ENCODE peak calls at places on chromosomes 7 and 10, in seven cellular contexts. Z is thoracic aorta; M is pancreas; C is IMR-90; P is CD4-positive, alpha-beta T cell; A is NB4; V is brain microvascular endothelial cell. S is an unnamed sample.

GRCh38 chr7:107661865-107662379 is 1.3 kb downstream of the SLC26A4 start:
- DNase-seq in Z (no peak), M (no peak), C (no peak), P (no peak), A (no peak), V (no peak), S (no peak)

GRCh38 chr10:124918906-124919305 is 23.0 kb upstream of the ZRANB1 start:
- DNase-seq in Z (no peak), M (no peak), C (peak), P (no peak), A (no peak), V (no peak), S (no peak)

GRCh38 chr7:70727861-70728260 is 404.1 kb upstream of the GALNT17 start:
- DNase-seq in Z (no peak), M (no peak), C (no peak), P (no peak), A (no peak), V (no peak), S (no peak)

GRCh38 chr7:139548302-139549028 is 25.0 kb downstream of the CLEC2L start:
- DNase-seq in Z (no peak), M (no peak), C (no peak), P (no peak), A (no peak), V (no peak), S (no peak)

GRCh38 chr7:139526578-139527544 is 3.4 kb downstream of the CLEC2L start:
- DNase-seq in Z (no peak), M (no peak), C (peak), P (no peak), A (no peak), V (peak), S (no peak)

GRCh38 chr10:15703944-15704580 is 15.7 kb downstream of the ITGA8 start:
- DNase-seq in Z (no peak), M (no peak), C (no peak), P (no peak), A (no peak), V (no peak), S (no peak)

GRCh38 chr7:158991824-158992621 is 135.7 kb downstream of the DYNC2I1 start:
- DNase-seq in Z (no peak), M (no peak), C (no peak), P (peak), A (no peak), V (no peak), S (no peak)

GRCh38 chr10:25758041-25758457 is 176.0 kb upstream of the MYO3A start:
- DNase-seq in Z (no peak), M (no peak), C (no peak), P (no peak), A (peak), V (peak), S (no peak)

GRCh38 chr7:41975854-41976253 is 261.2 kb downstream of the GLI3 start:
- DNase-seq in Z (no peak), M (no peak), C (no peak), P (no peak), A (no peak), V (no peak), S (no peak)

GRCh38 chr10:89428873-89429272 is 14.5 kb downstream of the IFIT5 start:
- DNase-seq in Z (no peak), M (no peak), C (no peak), P (no peak), A (no peak), V (no peak), S (no peak)

GRCh38 chr7:29443552-29443951 is 120.1 kb upstream of the PRR15 start:
- DNase-seq in Z (no peak), M (no peak), C (no peak), P (no peak), A (no peak), V (no peak), S (no peak)

GRCh38 chr7:151736403-151736909 is 140.5 kb downstream of the PRKAG2 start:
- DNase-seq in Z (peak), M (no peak), C (peak), P (no peak), A (no peak), V (peak), S (no peak)
- TF ChIP-seq CTCF in Z (no peak), M (no peak), C (peak), P (no peak), A (no peak), V (peak), S (no peak)

GRCh38 chr7:31734456-31734855 is 47.4 kb downstream of the PPP1R17 start:
- DNase-seq in Z (no peak), M (no peak), C (peak), P (no peak), A (no peak), V (no peak), S (no peak)

GRCh38 chr7:31724696-31725095 is 37.7 kb downstream of the PPP1R17 start:
- DNase-seq in Z (no peak), M (no peak), C (no peak), P (no peak), A (no peak), V (no peak), S (no peak)

GRCh38 chr7:31729195-31729804 is 42.3 kb downstream of the PPP1R17 start:
- DNase-seq in Z (no peak), M (no peak), C (no peak), P (no peak), A (no peak), V (no peak), S (no peak)
- TF ChIP-seq CTCF in Z (no peak), M (no peak), C (no peak), P (no peak), A (peak), V (peak), S (no peak)

DNA sequence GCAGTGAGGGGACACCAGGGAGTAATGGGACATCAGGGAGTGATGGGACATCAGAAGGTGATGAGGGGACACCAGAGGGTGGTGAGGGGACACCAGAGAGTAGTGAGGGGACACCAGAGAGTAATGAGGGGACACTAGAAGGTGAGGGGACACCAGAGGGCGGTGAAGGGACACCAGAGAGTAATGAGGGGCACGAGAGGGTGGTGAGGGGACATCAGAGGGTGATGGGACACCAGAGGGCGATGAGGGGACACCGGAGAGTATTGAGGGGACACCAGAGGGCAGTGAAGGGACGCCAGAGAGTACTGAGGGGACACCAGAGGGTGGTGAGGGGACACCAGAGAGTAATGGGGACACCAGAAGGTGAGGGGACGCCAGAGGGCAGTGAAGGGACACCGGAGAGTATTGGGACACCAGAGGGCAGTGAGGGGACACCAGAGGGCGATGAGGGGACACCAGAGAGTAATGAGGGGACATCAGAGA is 10.5 kb downstream of the NACAD start:
- DNase-seq in Z (no peak), M (no peak), C (no peak), P (peak), A (no peak), V (no peak), S (no peak)
- TF ChIP-seq CTCF in Z (no peak), M (no peak), C (no peak), P (no peak), A (no peak), V (no peak), S (no peak)

DNA sequence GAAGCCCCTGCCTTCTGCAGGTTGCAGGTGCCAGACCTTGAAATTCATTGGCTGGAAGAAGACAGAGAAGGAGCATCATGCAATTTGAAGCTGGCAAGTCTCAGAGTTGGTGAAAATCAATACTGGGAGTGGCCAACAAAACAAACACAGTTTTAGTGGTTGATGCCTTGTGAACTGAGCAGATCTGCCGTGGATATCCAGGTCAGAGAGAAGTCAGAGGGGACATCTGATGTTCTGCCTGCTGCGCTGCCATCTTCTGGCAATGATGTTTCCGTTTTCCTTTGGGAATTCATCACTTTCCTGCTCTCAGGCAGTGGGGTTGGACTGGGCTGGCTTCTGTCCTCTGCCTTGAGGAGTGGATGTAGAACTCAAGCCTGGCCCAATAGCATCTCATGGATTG is 132.0 kb downstream of the RPS24 start:
- DNase-seq in Z (no peak), M (no peak), C (no peak), P (no peak), A (no peak), V (no peak), S (no peak)
- TF ChIP-seq CTCF in Z (no peak), M (no peak), C (peak), P (no peak), A (no peak), V (peak), S (no peak)

GRCh38 chr10:75020168-75020567 is 91.3 kb upstream of the SAMD8 start:
- DNase-seq in Z (no peak), M (no peak), C (no peak), P (no peak), A (no peak), V (no peak), S (no peak)

GRCh38 chr10:75018873-75019272 is 92.6 kb upstream of the SAMD8 start:
- DNase-seq in Z (no peak), M (no peak), C (no peak), P (no peak), A (no peak), V (no peak), S (no peak)

GRCh38 chr10:75018233-75018632 is 93.2 kb upstream of the SAMD8 start:
- DNase-seq in Z (no peak), M (no peak), C (no peak), P (peak), A (no peak), V (no peak), S (peak)

GRCh38 chr10:75021851-75022250 is 89.6 kb upstream of the SAMD8 start:
- DNase-seq in Z (no peak), M (no peak), C (no peak), P (no peak), A (no peak), V (no peak), S (no peak)

GRCh38 chr10:75019360-75019759 is 92.1 kb upstream of the SAMD8 start:
- DNase-seq in Z (no peak), M (no peak), C (peak), P (no peak), A (peak), V (no peak), S (no peak)
- TF ChIP-seq CTCF in Z (peak), M (no peak), C (peak), P (peak), A (peak), V (peak), S (peak)

S was measured in natural killer cell.